ENCODE peak calls at places on chromosomes 4 and X, in five cellular contexts. One of them, this sample, is unnamed.

GRCh38 chr4:116899536-116899935 is 185.8 kb downstream of the TRAM1L1 start:
- DNase-seq in H1: no peak
- DNase-seq in K562: no peak
- DNase-seq in GM12891: no peak
- DNase-seq in GM12878: no peak
- DNase-seq in this sample: no peak

GRCh38 chrX:110055616-110056015 is 52.7 kb downstream of the TMEM164 start:
- DNase-seq in H1: no peak
- DNase-seq in GM12878: no peak
- DNase-seq in GM12891: no peak
- DNase-seq in K562: no peak
- DNase-seq in this sample: no peak

GRCh38 chr4:147288512-147288911 is 192.4 kb upstream of the EDNRA start:
- DNase-seq in GM12891: no peak
- DNase-seq in K562: no peak
- DNase-seq in H1: no peak
- DNase-seq in GM12878: no peak
- DNase-seq in this sample: no peak

GRCh38 chr4:107616838-107617389 is 103.1 kb downstream of the PAPSS1 start:
- DNase-seq in H1: no peak
- DNase-seq in GM12891: no peak
- DNase-seq in K562: no peak
- DNase-seq in GM12878: no peak
- DNase-seq in this sample: no peak

GRCh38 chr4:143773998-143774898 is 73.8 kb upstream of the FREM3 start:
- DNase-seq in K562: peak
- DNase-seq in GM12891: peak
- DNase-seq in H1: peak
- DNase-seq in GM12878: peak
- DNase-seq in this sample: no peak

GRCh38 chrX:133402042-133402453 is 13.2 kb downstream of the GPC4 start:
- DNase-seq in K562: no peak
- DNase-seq in GM12878: no peak
- DNase-seq in H1: no peak
- DNase-seq in GM12891: no peak
- DNase-seq in this sample: no peak

GRCh38 chr4:161247831-161248230 is 916.0 kb downstream of the FSTL5 start:
- DNase-seq in GM12891: no peak
- DNase-seq in H1: no peak
- DNase-seq in GM12878: no peak
- DNase-seq in K562: no peak
- DNase-seq in this sample: no peak

GRCh38 chr4:137300776-137301175 is 231.5 kb downstream of the PCDH18 start:
- DNase-seq in GM12891: no peak
- DNase-seq in H1: no peak
- DNase-seq in K562: no peak
- DNase-seq in GM12878: no peak
- DNase-seq in this sample: no peak

GRCh38 chr4:76897522-76898384 is at the start of gene SOWAHB:
- DNase-seq in K562: no peak
- DNase-seq in GM12891: peak
- DNase-seq in GM12878: no peak
- DNase-seq in H1: peak
- DNase-seq in this sample: peak

GRCh38 chr4:144734522-144734921 is 88.6 kb downstream of the HHIP start:
- DNase-seq in K562: no peak
- DNase-seq in GM12891: no peak
- DNase-seq in H1: no peak
- DNase-seq in GM12878: no peak
- DNase-seq in this sample: no peak

GRCh38 chrX:19750028-19750786 is 137.2 kb downstream of the SH3KBP1 start:
- DNase-seq in H1: no peak
- DNase-seq in GM12878: peak
- DNase-seq in GM12891: no peak
- DNase-seq in K562: no peak
- DNase-seq in this sample: no peak

GRCh38 chr4:180197471-180197870 is 2045.7 kb upstream of the TENM3 start:
- DNase-seq in K562: no peak
- DNase-seq in GM12891: no peak
- DNase-seq in H1: no peak
- DNase-seq in GM12878: no peak
- DNase-seq in this sample: no peak

GRCh38 chr4:130203571-130203970 is 1107.6 kb downstream of the C4orf33 start:
- DNase-seq in K562: no peak
- DNase-seq in GM12891: no peak
- DNase-seq in H1: no peak
- DNase-seq in GM12878: no peak
- DNase-seq in this sample: no peak

GRCh38 chr4:130336585-130337217 is 1240.7 kb downstream of the C4orf33 start:
- DNase-seq in K562: no peak
- DNase-seq in GM12878: no peak
- DNase-seq in H1: no peak
- DNase-seq in GM12891: no peak
- DNase-seq in this sample: no peak

GRCh38 chr4:154004859-154005520 is 216.1 kb upstream of the SFRP2 start:
- DNase-seq in K562: no peak
- DNase-seq in GM12878: no peak
- DNase-seq in H1: no peak
- DNase-seq in GM12891: no peak
- DNase-seq in this sample: no peak

GRCh38 chrX:6053126-6053625 is 175.5 kb downstream of the NLGN4X start:
- DNase-seq in GM12878: no peak
- DNase-seq in H1: no peak
- DNase-seq in K562: no peak
- DNase-seq in GM12891: no peak
- DNase-seq in this sample: no peak

GRCh38 chr4:86856896-86857295 is 7.7 kb upstream of the SLC10A6 start:
- DNase-seq in GM12891: no peak
- DNase-seq in H1: no peak
- DNase-seq in GM12878: no peak
- DNase-seq in K562: no peak
- DNase-seq in this sample: no peak

GRCh38 chr4:11710484-11710883 is 281.8 kb upstream of the HS3ST1 start:
- DNase-seq in H1: no peak
- DNase-seq in K562: no peak
- DNase-seq in GM12891: no peak
- DNase-seq in GM12878: no peak
- DNase-seq in this sample: no peak

GRCh38 chr4:123746981-123747380 is 350.4 kb downstream of the SPRY1 start:
- DNase-seq in GM12891: no peak
- DNase-seq in K562: no peak
- DNase-seq in H1: no peak
- DNase-seq in GM12878: no peak
- DNase-seq in this sample: no peak

GRCh38 chr4:72311291-72311690 is 257.7 kb downstream of the ADAMTS3 start:
- DNase-seq in K562: no peak
- DNase-seq in GM12878: no peak
- DNase-seq in GM12891: no peak
- DNase-seq in H1: no peak
- DNase-seq in this sample: no peak

GRCh38 chr4:45120163-45120562 is 393.8 kb upstream of the GNPDA2 start:
- DNase-seq in GM12891: no peak
- DNase-seq in H1: no peak
- DNase-seq in GM12878: no peak
- DNase-seq in K562: no peak
- DNase-seq in this sample: no peak

GRCh38 chr4:123699823-123700822 is 303.5 kb downstream of the SPRY1 start:
- DNase-seq in GM12878: no peak
- DNase-seq in GM12891: no peak
- DNase-seq in K562: no peak
- DNase-seq in H1: no peak
- DNase-seq in this sample: no peak

GRCh38 chr4:113303315-113303714 is 253.9 kb downstream of the ANK2 start:
- DNase-seq in GM12878: no peak
- DNase-seq in GM12891: no peak
- DNase-seq in K562: no peak
- DNase-seq in H1: no peak
- DNase-seq in this sample: no peak

GRCh38 chr4:55993994-55994657 is 45.4 kb downstream of the CEP135 start:
- DNase-seq in GM12891: peak
- DNase-seq in K562: no peak
- DNase-seq in GM12878: peak
- DNase-seq in H1: no peak
- DNase-seq in this sample: no peak

GRCh38 chrX:64218023-64218422 is 12.4 kb downstream of the ASB12 start:
- DNase-seq in GM12878: no peak
- DNase-seq in K562: no peak
- DNase-seq in GM12891: no peak
- DNase-seq in H1: no peak
- DNase-seq in this sample: no peak

GRCh38 chr4:992297-993110 is 700 bp downstream of the SLC26A1 start:
- DNase-seq in H1: no peak
- DNase-seq in GM12891: no peak
- DNase-seq in K562: peak
- DNase-seq in GM12878: no peak
- DNase-seq in this sample: no peak
- TF ChIP-seq POLR2A in H1: no peak
- TF ChIP-seq POLR2A in GM12891: no peak
- TF ChIP-seq POLR2A in K562: peak
- TF ChIP-seq POLR2A in GM12878: no peak
- TF ChIP-seq POLR2A in this sample: peak

GRCh38 chr4:92362002-92362401 is 58.2 kb downstream of the GRID2 start:
- DNase-seq in K562: no peak
- DNase-seq in H1: no peak
- DNase-seq in GM12891: no peak
- DNase-seq in GM12878: no peak
- DNase-seq in this sample: no peak

DNA sequence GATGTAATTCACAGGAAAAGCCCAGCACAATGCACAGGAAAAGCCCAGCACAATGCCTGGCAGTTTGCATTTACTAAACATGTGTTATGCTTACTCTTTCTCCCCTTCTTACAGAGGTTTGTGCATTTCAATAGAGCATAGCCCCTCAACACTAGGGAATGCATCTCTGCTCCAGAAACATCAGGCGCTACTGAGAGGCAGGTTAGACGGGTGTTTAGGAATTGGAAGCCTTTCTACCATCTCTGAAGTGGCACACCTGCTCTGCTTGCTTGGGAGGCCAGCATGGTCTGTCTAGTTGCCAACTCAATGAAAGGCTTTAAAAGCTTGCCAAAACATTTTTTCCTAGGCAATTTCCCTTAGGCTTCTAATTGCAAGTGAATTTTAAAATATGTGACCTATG is 55.7 kb downstream of the GRID2 start:
- DNase-seq in GM12891: no peak
- DNase-seq in H1: no peak
- DNase-seq in K562: no peak
- DNase-seq in GM12878: no peak
- DNase-seq in this sample: no peak
- TF ChIP-seq TAF1 in GM12891: no peak
- TF ChIP-seq TAF1 in H1: no peak
- TF ChIP-seq TAF1 in K562: no peak
- TF ChIP-seq TAF1 in GM12878: no peak
- TF ChIP-seq TAF1 in this sample: no peak

DNA sequence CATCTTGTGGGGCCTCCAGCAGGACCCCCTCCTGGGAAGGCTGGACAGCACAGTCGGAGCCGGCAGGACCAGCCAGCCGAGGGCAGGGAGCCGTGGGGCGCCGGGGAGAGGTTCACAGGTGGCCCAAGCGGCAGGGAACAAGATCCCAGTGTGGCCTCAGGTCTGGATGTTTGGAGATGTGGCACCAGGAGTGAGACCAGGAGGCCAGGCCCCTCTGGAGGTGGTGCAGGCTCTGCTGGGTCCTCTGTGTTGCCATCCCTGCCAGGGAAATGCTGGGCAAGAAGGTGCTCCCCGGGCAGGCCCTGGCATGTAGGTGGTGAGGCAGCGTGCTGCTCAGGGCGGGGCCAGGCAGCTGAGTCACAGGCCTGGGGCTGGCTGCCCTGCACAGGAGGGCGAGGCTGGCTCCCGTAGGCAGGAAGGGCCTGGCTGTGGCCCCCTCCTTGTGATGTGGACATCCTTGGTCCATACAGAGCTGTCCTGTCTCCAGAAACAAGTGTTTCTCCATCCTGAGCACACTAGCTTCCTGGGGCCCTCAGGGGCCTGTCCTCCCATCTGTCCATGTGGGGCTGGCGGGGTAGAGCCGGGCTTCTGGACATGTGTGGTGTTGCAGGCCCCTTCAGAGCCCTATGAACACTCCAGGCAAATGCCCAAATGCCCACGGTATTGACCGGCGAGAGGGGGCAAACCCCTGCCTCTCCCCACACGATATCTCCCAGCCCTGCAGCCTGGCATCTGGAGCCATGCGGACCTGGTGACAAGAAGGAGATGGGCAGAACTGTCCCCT is 4.8 kb upstream of the HGFAC start:
- DNase-seq in GM12891: no peak
- DNase-seq in GM12878: peak
- DNase-seq in H1: no peak
- DNase-seq in K562: no peak
- DNase-seq in this sample: no peak
- TF ChIP-seq POLR2AphosphoS5 in GM12891: no peak
- TF ChIP-seq POLR2AphosphoS5 in GM12878: no peak
- TF ChIP-seq POLR2AphosphoS5 in H1: no peak
- TF ChIP-seq POLR2AphosphoS5 in K562: no peak
- TF ChIP-seq POLR2AphosphoS5 in this sample: no peak

DNA sequence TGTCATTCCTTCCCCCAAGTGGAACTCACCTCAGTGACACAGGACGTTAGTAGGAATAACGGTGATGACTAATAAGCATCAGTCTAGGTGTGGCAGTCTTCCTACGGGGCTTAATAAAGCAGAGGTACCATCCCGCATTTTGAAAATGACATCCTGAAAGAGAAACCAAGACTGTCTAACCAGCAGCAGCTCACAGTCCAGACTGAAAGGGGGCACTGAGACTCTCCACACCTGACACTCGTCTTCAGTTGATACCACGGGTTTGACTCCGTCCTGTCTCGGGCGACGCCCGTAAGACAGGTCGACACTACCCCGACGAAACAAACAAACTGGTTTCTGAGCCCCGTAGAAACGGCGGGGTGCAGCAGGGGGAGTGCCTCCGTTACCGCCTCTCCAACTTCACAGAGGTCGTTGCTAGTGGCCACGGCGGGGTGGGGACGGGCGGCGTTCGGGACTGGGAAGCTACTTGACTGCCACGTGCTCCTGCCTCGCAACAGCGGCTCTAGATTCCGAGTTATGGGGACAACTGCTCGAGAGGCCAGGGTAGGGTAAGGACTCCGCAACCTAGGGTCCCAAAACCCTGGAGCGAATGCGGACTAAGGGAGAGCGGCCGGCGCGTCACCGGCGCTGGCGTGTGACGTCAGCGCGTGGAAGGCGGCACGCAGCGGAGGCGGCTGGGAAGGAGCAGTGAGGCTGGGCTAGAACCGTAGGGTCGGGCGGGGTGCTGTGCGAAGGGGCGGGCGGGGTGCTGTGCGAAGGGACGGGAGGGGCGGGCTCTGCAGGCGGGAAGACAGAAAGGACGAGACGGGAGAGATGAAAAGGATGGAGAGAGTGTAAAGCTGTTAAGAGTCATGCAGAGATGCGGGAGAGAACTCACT is at the start of gene NEK1:
- DNase-seq in GM12891: peak
- DNase-seq in H1: peak
- DNase-seq in K562: peak
- DNase-seq in GM12878: peak
- DNase-seq in this sample: peak
- TF ChIP-seq POLR2A in GM12891: peak
- TF ChIP-seq POLR2A in H1: peak
- TF ChIP-seq POLR2A in K562: peak
- TF ChIP-seq POLR2A in GM12878: peak
- TF ChIP-seq POLR2A in this sample: peak

GRCh38 chrX:45198706-45199105 is 2.0 kb downstream of the DIPK2B start:
- DNase-seq in H1: no peak
- DNase-seq in K562: no peak
- DNase-seq in GM12878: no peak
- DNase-seq in GM12891: no peak
- DNase-seq in this sample: no peak
- TF ChIP-seq TAF1 in H1: no peak
- TF ChIP-seq TAF1 in K562: no peak
- TF ChIP-seq TAF1 in GM12878: no peak
- TF ChIP-seq TAF1 in GM12891: no peak
- TF ChIP-seq TAF1 in this sample: no peak